ENCODE peak calls at places on chromosome 21, in seven cellular contexts. X is AG08395, Y is suprapubic skin, Z is osteocyte, B is right cardiac atrium, T is AG04450, P is PC-9. U is an unnamed sample.

GRCh38 chr21:28644762-28645161 is 347.9 kb downstream of the LTN1 start:
- DNase-seq in X (no peak), Y (no peak), Z (no peak), T (no peak), B (no peak), P (no peak), U (no peak)

GRCh38 chr21:14013056-14013603 is 197.6 kb downstream of the LIPI start:
- DNase-seq in Y (no peak), T (no peak), X (no peak), P (no peak), Z (no peak), B (peak), U (no peak)

GRCh38 chr21:44299458-44300261 is at the start of gene PFKL:
- DNase-seq in T (no peak), Z (no peak), P (peak), X (peak), Y (no peak), B (peak), U (no peak)

GRCh38 chr21:31893841-31894240 is 21.0 kb downstream of the HUNK start:
- DNase-seq in P (no peak), Z (no peak), Y (no peak), B (no peak), X (peak), T (no peak), U (no peak)

GRCh38 chr21:34925597-34925996 is 123.5 kb downstream of the RUNX1 start:
- DNase-seq in B (no peak), T (no peak), P (no peak), Y (no peak), Z (no peak), X (no peak), U (no peak)

GRCh38 chr21:26834181-26834945 is 10.8 kb downstream of the ADAMTS1 start:
- DNase-seq in B (no peak), T (no peak), P (no peak), X (peak), Z (no peak), Y (no peak), U (no peak)

GRCh38 chr21:44466351-44466954 is 11.1 kb downstream of the LRRC3 start:
- DNase-seq in Y (peak), B (peak), P (no peak), Z (no peak), X (no peak), T (no peak), U (no peak)

GRCh38 chr21:21290751-21291150 is 292.5 kb downstream of the NCAM2 start:
- DNase-seq in Z (no peak), T (no peak), X (no peak), Y (no peak), B (no peak), P (no peak), U (no peak)

GRCh38 chr21:15051652-15052554 is 12.9 kb downstream of the NRIP1 start:
- DNase-seq in Y (no peak), P (no peak), X (no peak), T (no peak), B (no peak), Z (no peak), U (no peak)

GRCh38 chr21:34243562-34243961 is 120.2 kb upstream of the KCNE2 start:
- DNase-seq in B (no peak), Z (no peak), P (no peak), T (no peak), Y (no peak), X (no peak), U (no peak)

GRCh38 chr21:45336870-45337269 is 49.2 kb upstream of the POFUT2 start:
- DNase-seq in X (no peak), B (peak), Z (no peak), T (no peak), P (no peak), Y (peak), U (no peak)

GRCh38 chr21:46127239-46128105 is 27.9 kb downstream of the FTCD start:
- DNase-seq in B (peak), Z (peak), X (no peak), Y (peak), P (no peak), T (no peak), U (no peak)

GRCh38 chr21:32329776-32330175 is 31.1 kb downstream of the MRAP start:
- DNase-seq in Z (no peak), Y (no peak), T (no peak), B (no peak), P (no peak), X (peak), U (peak)

GRCh38 chr21:27219068-27219467 is 252.2 kb upstream of the ADAMTS5 start:
- DNase-seq in P (no peak), T (no peak), B (no peak), X (peak), Y (no peak), Z (no peak), U (no peak)

GRCh38 chr21:42102946-42103345 is 31.8 kb downstream of the UMODL1 start:
- DNase-seq in Y (no peak), T (no peak), B (peak), X (no peak), Z (no peak), P (no peak), U (no peak)

GRCh38 chr21:28822882-28823335 is 169.8 kb downstream of the LTN1 start:
- DNase-seq in P (peak), B (no peak), X (peak), T (no peak), Z (no peak), Y (no peak), U (peak)

GRCh38 chr21:45457832-45458172 is 52.8 kb downstream of the COL18A1 start:
- DNase-seq in P (no peak), B (peak), Y (no peak), X (no peak), T (no peak), Z (no peak), U (no peak)

GRCh38 chr21:14750041-14750440 is 203.9 kb upstream of the SAMSN1 start:
- DNase-seq in B (no peak), T (no peak), Z (no peak), Y (no peak), P (no peak), X (no peak), U (no peak)

GRCh38 chr21:15801352-15801863 is 71.6 kb downstream of the USP25 start:
- DNase-seq in B (no peak), X (no peak), T (no peak), Z (no peak), P (no peak), Y (no peak), U (no peak)

GRCh38 chr21:41933259-41934079 is 20.3 kb downstream of the C2CD2 start:
- DNase-seq in Y (peak), B (peak), T (no peak), Z (no peak), X (peak), P (no peak), U (no peak)

GRCh38 chr21:39182484-39183271 is 573 bp downstream of the PSMG1 start:
- DNase-seq in B (no peak), X (no peak), Z (no peak), Y (peak), P (no peak), T (no peak), U (no peak)

GRCh38 chr21:42513985-42514882 is 582 bp downstream of the SLC37A1 start:
- DNase-seq in Z (no peak), X (no peak), Y (no peak), P (no peak), B (peak), T (no peak), U (no peak)

GRCh38 chr21:28776251-28776650 is 216.4 kb downstream of the LTN1 start:
- DNase-seq in B (no peak), P (no peak), T (peak), Y (no peak), Z (no peak), X (no peak), U (no peak)

GRCh38 chr21:42997053-42997452 is 22.7 kb downstream of the PKNOX1 start:
- DNase-seq in T (peak), Z (no peak), P (no peak), X (peak), Y (no peak), B (peak), U (peak)

GRCh38 chr21:42561742-42562141 is 48.1 kb downstream of the SLC37A1 start:
- DNase-seq in B (no peak), T (no peak), Z (no peak), X (no peak), P (no peak), Y (peak), U (no peak)